ENCODE peak calls at places on chromosomes 16 and 17, in four cellular contexts. One of them, this sample, is unnamed.

GRCh38 chr16:27314161-27314723 is 468 bp downstream of the IL4R start:
- DNase-seq in cardiac muscle cell: peak; percentile 94
- DNase-seq in GM23338: peak; percentile 55
- DNase-seq in heart right ventricle: peak; percentile 75
- DNase-seq in this sample: peak; percentile 37

GRCh38 chr16:21262779-21263639 is 15.1 kb downstream of the CRYM start:
- DNase-seq in cardiac muscle cell: no peak
- DNase-seq in GM23338: no peak
- DNase-seq in heart right ventricle: no peak
- DNase-seq in this sample: no peak

GRCh38 chr17:74454197-74455024 is 12.0 kb upstream of the CD300A start:
- DNase-seq in cardiac muscle cell: peak; percentile 92
- DNase-seq in GM23338: peak; percentile 92
- DNase-seq in heart right ventricle: peak; percentile 94
- DNase-seq in this sample: peak; percentile 64

GRCh38 chr17:75346906-75347305 is 57.7 kb upstream of the SLC25A19 start:
- DNase-seq in cardiac muscle cell: peak; percentile 52
- DNase-seq in GM23338: peak; percentile 47
- DNase-seq in heart right ventricle: no peak
- DNase-seq in this sample: no peak

GRCh38 chr17:50925296-50925891 is 59.2 kb upstream of the TOB1 start:
- DNase-seq in cardiac muscle cell: no peak
- DNase-seq in GM23338: peak; percentile 50
- DNase-seq in heart right ventricle: no peak
- DNase-seq in this sample: no peak

GRCh38 chr16:88804552-88805339 is 1.2 kb downstream of the CDT1 start:
- DNase-seq in cardiac muscle cell: no peak
- DNase-seq in GM23338: peak; percentile 64
- DNase-seq in heart right ventricle: no peak
- DNase-seq in this sample: no peak

GRCh38 chr16:77434365-77435239 is at the start of gene ADAMTS18:
- DNase-seq in cardiac muscle cell: no peak
- DNase-seq in GM23338: peak; percentile 72
- DNase-seq in heart right ventricle: no peak
- DNase-seq in this sample: no peak

GRCh38 chr16:79415983-79416641 is 184.4 kb downstream of the MAF start:
- DNase-seq in cardiac muscle cell: no peak
- DNase-seq in GM23338: no peak
- DNase-seq in heart right ventricle: no peak
- DNase-seq in this sample: no peak

GRCh38 chr16:66845791-66846221 is 1.6 kb downstream of the CA7 start:
- DNase-seq in cardiac muscle cell: no peak
- DNase-seq in GM23338: no peak
- DNase-seq in heart right ventricle: no peak
- DNase-seq in this sample: no peak

GRCh38 chr17:7314719-7315569 is at the start of gene GPS2:
- DNase-seq in cardiac muscle cell: peak; percentile 86
- DNase-seq in GM23338: peak; percentile 95
- DNase-seq in heart right ventricle: peak; percentile 93
- DNase-seq in this sample: peak; percentile 95

GRCh38 chr17:27315322-27315721 is 21.4 kb downstream of the WSB1 start:
- DNase-seq in cardiac muscle cell: peak; percentile 91
- DNase-seq in GM23338: no peak
- DNase-seq in heart right ventricle: peak; percentile 88
- DNase-seq in this sample: no peak

GRCh38 chr16:14560523-14560922 is 69.5 kb downstream of the PARN start:
- DNase-seq in cardiac muscle cell: peak; percentile 58
- DNase-seq in GM23338: no peak
- DNase-seq in heart right ventricle: no peak
- DNase-seq in this sample: no peak

GRCh38 chr17:74446551-74447500 is 14.9 kb downstream of the GPRC5C start:
- DNase-seq in cardiac muscle cell: peak; percentile 61
- DNase-seq in GM23338: no peak
- DNase-seq in heart right ventricle: peak; percentile 81
- DNase-seq in this sample: no peak

GRCh38 chr17:15332338-15332737 is 9.1 kb downstream of the TEKT3 start:
- DNase-seq in cardiac muscle cell: no peak
- DNase-seq in GM23338: peak; percentile 94
- DNase-seq in heart right ventricle: no peak
- DNase-seq in this sample: no peak

DNA sequence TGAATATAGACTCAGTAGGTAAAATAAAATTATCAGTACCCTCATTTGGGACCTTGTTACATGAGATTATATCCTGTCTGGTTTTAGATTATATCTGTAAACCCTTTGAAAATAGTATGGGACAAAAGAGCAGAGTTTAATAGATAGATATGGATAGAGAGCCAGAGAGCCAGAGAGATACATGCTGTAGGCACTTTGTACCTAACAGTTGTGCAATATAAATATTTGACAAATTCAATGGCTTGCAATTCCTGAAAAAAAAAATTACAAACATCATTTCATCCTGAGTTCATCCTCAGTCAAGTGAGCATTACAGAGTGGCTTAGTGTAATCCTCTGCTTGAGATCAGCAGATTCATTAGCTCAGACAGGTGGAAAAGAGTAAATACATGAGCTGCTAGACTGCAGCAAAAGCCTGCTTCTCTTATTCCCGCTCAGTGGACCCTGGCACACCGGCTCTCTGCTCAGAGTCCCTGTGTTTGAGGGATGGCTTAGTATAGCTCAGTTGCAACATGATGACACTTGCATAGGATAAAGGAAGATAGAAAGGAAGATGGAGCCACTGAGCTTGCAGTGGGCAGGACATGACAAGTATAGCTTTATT is 931.6 kb upstream of the GOT2 start:
- DNase-seq in cardiac muscle cell: no peak
- DNase-seq in GM23338: no peak
- DNase-seq in heart right ventricle: no peak
- DNase-seq in this sample: no peak
- TF ChIP-seq CTCF in cardiac muscle cell: no peak
- TF ChIP-seq CTCF in GM23338: no peak
- TF ChIP-seq CTCF in heart right ventricle: no peak
- TF ChIP-seq CTCF in this sample: no peak

GRCh38 chr17:63700528-63701441 is 860 bp upstream of the LIMD2 start:
- DNase-seq in cardiac muscle cell: peak; percentile 82
- DNase-seq in GM23338: peak; percentile 75
- DNase-seq in heart right ventricle: peak; percentile 70
- DNase-seq in this sample: peak; percentile 67
- TF ChIP-seq CTCF in cardiac muscle cell: peak; percentile 4
- TF ChIP-seq CTCF in GM23338: no peak
- TF ChIP-seq CTCF in heart right ventricle: peak; percentile 32
- TF ChIP-seq CTCF in this sample: no peak

GRCh38 chr16:23595951-23596720 is at the start of gene NDUFAB1:
- DNase-seq in cardiac muscle cell: peak; percentile 90
- DNase-seq in GM23338: peak; percentile 94
- DNase-seq in heart right ventricle: peak; percentile 89
- DNase-seq in this sample: peak; percentile 95

GRCh38 chr16:23594186-23594585 is 1.9 kb downstream of the NDUFAB1 start:
- DNase-seq in cardiac muscle cell: no peak
- DNase-seq in GM23338: no peak
- DNase-seq in heart right ventricle: peak; percentile 41
- DNase-seq in this sample: no peak

GRCh38 chr16:23595246-23595950 is 718 bp downstream of the NDUFAB1 start:
- DNase-seq in cardiac muscle cell: peak; percentile 6
- DNase-seq in GM23338: peak; percentile 36
- DNase-seq in heart right ventricle: no peak
- DNase-seq in this sample: no peak

DNA sequence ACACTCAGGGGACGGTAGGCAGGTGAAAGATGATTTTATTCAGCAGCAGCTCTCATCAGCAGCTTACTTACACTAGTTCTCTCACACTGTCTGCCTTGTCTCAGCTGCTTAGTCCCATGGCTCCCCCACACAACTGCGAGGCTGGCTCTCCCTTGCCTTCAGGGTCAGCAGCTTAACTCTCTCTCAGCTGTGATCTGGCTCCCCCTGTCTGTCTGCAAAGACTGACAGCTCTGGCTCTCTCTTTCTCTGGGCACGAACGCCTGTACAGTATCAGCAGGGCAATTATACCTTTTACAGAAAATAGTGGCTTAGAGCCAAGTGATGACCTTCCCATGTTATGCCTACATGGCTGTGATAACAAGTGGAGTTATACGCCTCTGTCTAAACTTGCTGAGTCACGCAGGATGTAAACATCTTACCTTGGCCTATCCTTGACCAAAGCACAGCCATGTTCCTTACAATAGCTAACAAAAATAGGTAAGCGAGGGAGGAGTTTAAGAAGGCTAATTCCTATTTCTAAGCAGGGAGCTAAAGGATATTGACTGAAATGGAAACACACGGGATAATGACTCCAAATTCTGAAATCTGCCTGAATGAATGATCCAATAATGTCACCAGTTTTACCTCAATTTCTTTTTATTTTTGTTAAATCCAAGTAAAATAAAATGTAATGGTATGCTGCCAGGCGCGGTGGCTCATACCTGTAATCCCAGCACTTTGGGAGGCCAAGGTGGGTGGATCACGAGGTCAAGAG is 1.1 kb upstream of the NDUFAB1 start:
- DNase-seq in cardiac muscle cell: peak; percentile 14
- DNase-seq in GM23338: peak; percentile 77
- DNase-seq in heart right ventricle: peak; percentile 15
- DNase-seq in this sample: peak; percentile 24
- TF ChIP-seq CTCF in cardiac muscle cell: no peak
- TF ChIP-seq CTCF in GM23338: peak; percentile 56
- TF ChIP-seq CTCF in heart right ventricle: peak; percentile 11
- TF ChIP-seq CTCF in this sample: no peak

DNA sequence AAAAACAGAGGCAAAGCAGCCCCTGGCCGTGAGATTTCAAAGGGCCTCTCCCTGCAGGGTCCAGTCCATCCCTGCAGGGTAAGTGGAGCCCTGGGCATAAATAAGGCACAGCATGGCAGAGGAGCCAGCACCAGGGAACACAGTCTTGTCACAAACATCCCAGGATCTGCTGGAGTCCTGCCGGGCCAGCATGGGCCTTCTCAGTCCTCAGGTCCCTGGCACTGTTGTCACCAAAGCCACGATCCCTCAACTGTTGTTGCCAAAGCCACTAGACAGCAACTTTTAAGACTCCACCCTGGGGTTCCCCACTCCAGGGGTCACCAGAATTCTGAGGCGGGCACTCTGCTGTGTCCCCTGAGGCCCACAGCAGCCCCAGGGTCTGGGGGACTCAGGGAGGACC is 47.8 kb upstream of the BAHCC1 start:
- DNase-seq in cardiac muscle cell: no peak
- DNase-seq in GM23338: no peak
- DNase-seq in heart right ventricle: no peak
- DNase-seq in this sample: no peak
- TF ChIP-seq CTCF in cardiac muscle cell: no peak
- TF ChIP-seq CTCF in GM23338: no peak
- TF ChIP-seq CTCF in heart right ventricle: no peak
- TF ChIP-seq CTCF in this sample: no peak

This sample was measured in activated B cell treated with CpG ODN at 0.5 μM for 24 hours.